ENCODE peak calls at places on chromosomes 1 and 21, in six cellular contexts. C, A, V, Y, W and R are unnamed samples. For H3K79me2 and H3K4me1, the result is how much of the 10 kb centered on the place peaks cover.

GRCh38 chr1:51643362-51643761 is 26.5 kb downstream of the OSBPL9 start:
- DNase-seq in A (no peak), C (no peak), Y (no peak), V (no peak), W (no peak), R (no peak)

GRCh38 chr1:76231320-76231719 is 156.8 kb downstream of the ST6GALNAC3 start:
- DNase-seq in A (no peak), V (no peak), W (no peak), Y (no peak), C (no peak), R (no peak)

GRCh38 chr21:15437873-15438272 is 291.9 kb upstream of the USP25 start:
- DNase-seq in A (peak), Y (peak), W (no peak), V (peak), C (no peak), R (no peak)

GRCh38 chr1:168907781-168908180 is 178.8 kb upstream of the DPT start:
- DNase-seq in V (no peak), A (no peak), Y (no peak), C (no peak), W (no peak), R (no peak)

GRCh38 chr1:22731924-22732522 is 21.4 kb downstream of the EPHB2 start:
- DNase-seq in A (no peak), W (no peak), C (peak), V (peak), Y (no peak), R (peak)

GRCh38 chr1:26923711-26924110 is 2.2 kb downstream of the NUDC start:
- DNase-seq in A (peak), V (no peak), C (no peak), W (no peak), Y (peak), R (no peak)

GRCh38 chr1:201925961-201926585 is 20.3 kb downstream of the LMOD1 start:
- DNase-seq in W (no peak), Y (no peak), C (no peak), V (no peak), A (no peak), R (no peak)

GRCh38 chr1:31788825-31789256 is 24.7 kb upstream of the ADGRB2 start:
- DNase-seq in Y (peak), W (no peak), C (peak), A (peak), V (no peak), R (no peak)

GRCh38 chr1:204853446-204853845 is 17.2 kb upstream of the NFASC start:
- DNase-seq in A (no peak), V (no peak), C (no peak), Y (no peak), W (no peak), R (no peak)

GRCh38 chr1:34777519-34778321 is 3.3 kb upstream of the GJB3 start:
- DNase-seq in C (no peak), W (no peak), Y (no peak), A (no peak), V (no peak), R (no peak)

DNA sequence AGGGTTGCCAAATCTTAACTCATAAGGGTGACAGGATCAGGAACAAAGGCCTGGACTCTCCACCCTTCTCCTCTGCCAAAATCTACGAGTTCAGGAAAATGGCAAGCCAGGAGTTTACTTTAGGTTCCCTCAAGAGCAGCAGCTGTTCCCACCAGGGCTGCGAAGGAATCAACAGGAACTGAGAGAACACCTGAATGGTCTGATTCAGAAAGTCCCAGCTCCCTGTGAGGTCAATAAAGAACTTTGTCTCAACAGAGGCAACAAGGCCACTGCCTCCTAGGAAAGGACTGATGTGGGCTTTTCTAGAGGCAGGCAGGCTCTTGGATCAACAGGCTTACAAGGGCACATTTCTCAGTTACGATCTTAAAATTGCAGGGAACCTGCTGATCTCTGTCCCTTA is 83.3 kb downstream of the CAPZB start:
- DNase-seq in Y (no peak), V (no peak), C (no peak), A (no peak), W (no peak), R (no peak)
- H2AFZ ChIP-seq in Y (no peak), V (no peak), C (no peak), A (no peak), W (no peak), R (no peak)

GRCh38 chr1:25343872-25344271 is 5.7 kb downstream of the TMEM50A start:
- DNase-seq in C (no peak), V (no peak), A (peak), Y (peak), W (no peak), R (no peak)
- H3K79me2 ChIP-seq in C (half or more), V (half or more), A (under half), Y (half or more), W (half or more), R (half or more)

DNA sequence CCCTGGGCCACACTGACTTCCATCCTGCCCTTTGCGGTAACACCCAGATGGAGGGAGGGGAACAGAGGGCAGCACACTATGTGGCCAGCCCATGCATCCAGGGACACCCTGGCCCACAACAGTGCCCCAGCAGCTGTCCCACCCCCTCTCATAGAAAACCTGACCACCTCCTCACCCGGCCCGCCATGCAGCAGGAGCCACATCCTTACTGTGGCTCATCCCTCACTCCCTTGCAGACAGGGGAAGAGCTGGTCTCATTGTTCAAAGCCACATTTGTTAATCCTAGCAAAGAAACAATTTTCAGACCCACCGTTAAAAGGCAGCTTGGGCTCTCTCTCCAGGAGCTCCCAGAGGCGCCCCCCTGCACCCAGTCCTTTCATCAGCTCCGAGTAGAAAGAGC is 23.2 kb upstream of the NUP133 start:
- DNase-seq in Y (no peak), V (no peak), W (no peak), A (no peak), C (no peak), R (no peak)
- H3K4me1 ChIP-seq in Y (under half), V (under half), W (under half), A (under half), C (under half), R (under half)

DNA sequence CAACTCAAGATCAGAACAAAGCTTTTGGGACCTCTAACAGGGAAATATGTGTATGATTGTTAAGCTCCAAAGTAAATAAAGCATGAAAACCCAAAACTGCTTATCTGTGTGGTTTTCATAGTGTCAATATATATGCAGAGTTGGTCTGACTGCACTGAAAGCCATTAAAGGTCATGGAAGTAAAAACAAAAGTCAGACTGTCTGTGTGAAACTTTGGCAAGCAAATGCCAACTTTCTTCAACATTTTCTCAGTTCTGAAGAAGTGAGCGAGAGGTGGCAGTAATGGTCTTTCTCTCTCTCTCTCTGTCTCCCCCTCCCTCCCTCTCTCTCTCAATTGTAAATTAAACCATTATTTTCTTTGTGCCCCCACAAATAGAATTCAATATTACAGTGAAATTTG is 100.1 kb upstream of the S1PR1 start:
- DNase-seq in W (no peak), Y (no peak), C (peak), A (peak), V (peak), R (peak)
- H2AFZ ChIP-seq in W (no peak), Y (no peak), C (no peak), A (no peak), V (peak), R (peak)

DNA sequence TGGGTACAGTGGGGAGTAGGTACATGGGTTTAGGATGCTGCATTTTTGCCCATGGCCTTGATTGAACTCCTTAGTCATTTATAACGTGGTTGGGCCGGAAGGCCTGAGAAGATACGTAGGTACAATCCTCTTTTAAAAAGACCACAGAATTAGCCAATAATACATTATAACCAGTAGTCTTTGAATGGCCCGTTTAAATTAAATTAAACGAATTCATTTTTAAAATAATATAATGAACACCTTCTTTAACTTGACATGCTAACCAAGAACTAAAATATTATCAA is 20.1 kb upstream of the ADAR start:
- DNase-seq in A (no peak), W (no peak), Y (no peak), C (no peak), V (no peak), R (no peak)
- H3K79me2 ChIP-seq in A (under half), W (under half), Y (under half), C (under half), V (under half), R (under half)

GRCh38 chr1:39992229-39992628 is 37.3 kb downstream of the MFSD2A start:
- DNase-seq in A (peak), Y (no peak), C (no peak), V (no peak), W (no peak), R (no peak)
- H3K4me1 ChIP-seq in A (under half), Y (under half), C (under half), V (under half), W (under half), R (under half)

DNA sequence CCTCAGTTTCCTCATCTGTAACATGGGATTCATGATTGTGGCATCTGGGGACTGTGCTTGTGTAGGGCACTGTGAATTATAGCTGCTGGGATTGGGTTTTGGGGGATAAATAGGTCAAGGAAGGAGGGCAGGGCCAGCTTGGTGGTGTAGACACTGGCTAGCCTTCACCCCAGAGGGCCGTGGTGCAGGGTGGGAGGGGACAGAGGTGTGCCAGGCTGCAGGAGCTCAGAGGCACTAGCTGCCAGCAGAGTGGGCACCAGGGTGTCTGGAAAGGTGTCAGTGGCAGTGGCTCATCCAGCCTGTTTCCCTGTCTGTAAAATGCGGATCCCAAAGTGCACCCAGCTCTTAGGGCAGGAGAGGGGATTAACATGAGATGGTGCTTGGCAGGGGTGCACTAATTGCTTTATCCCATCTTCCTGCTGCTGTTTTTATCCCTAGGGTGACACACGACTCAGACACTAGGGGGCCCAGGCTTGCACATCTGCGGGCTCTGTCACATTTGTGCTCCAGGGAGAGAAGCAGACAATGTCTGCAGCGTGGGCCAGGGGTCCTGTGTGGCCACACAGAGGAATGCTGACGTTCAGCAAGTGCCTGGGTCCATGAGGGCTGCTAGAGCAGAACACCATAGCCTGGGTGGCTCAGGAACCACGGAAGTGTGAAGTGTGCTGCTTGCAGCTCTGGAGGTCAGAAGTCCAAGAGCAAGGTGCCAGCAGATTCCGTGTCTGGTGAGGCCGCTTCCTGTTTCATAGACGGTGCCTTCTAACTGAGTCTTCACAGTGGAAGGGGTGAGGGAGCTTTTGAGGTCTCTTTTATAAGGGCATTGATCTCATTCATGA is 19.3 kb downstream of the OBSCN start:
- DNase-seq in A (peak), Y (no peak), C (no peak), W (no peak), V (no peak), R (no peak)
- H2AFZ ChIP-seq in A (no peak), Y (no peak), C (no peak), W (no peak), V (no peak), R (no peak)